ENCODE peak calls at places on chromosome 17, in nine cellular contexts. H, M, L, A, C, U, Y, Z and X are unnamed samples.

GRCh38 chr17:76696763-76697701 is 13.7 kb downstream of the MXRA7 start:
- DNase-seq in U (no peak), A (peak; percentile 84), H (peak; percentile 88), Y (no peak), Z (peak; percentile 65), M (no peak), L (no peak), C (no peak), X (no peak)

GRCh38 chr17:5526821-5527598 is 40.6 kb downstream of the MIS12 start:
- DNase-seq in U (peak; percentile 47), C (peak; percentile 89), Z (no peak), H (peak; percentile 97), Y (no peak), M (no peak), L (peak; percentile 12), A (peak; percentile 97), X (peak; percentile 96)

GRCh38 chr17:81234940-81235821 is 3.7 kb downstream of the TEPSIN start:
- DNase-seq in C (no peak), Z (no peak), M (no peak), Y (no peak), U (no peak), H (no peak), A (no peak), L (no peak), X (no peak)

GRCh38 chr17:66915204-66915611 is 49.3 kb upstream of the CACNG4 start:
- DNase-seq in L (peak; percentile 75), U (no peak), A (peak; percentile 42), H (peak; percentile 50), C (peak; percentile 91), Y (peak; percentile 71), M (no peak), Z (no peak), X (no peak)

GRCh38 chr17:41647940-41648410 is 23.6 kb upstream of the KRT17 start:
- DNase-seq in C (peak; percentile 87), U (peak; percentile 84), Z (peak; percentile 94), L (peak; percentile 88), M (peak; percentile 85), H (peak; percentile 82), Y (peak; percentile 97), A (peak; percentile 78), X (no peak)

GRCh38 chr17:78092794-78093324 is 35.7 kb downstream of the TMC6 start:
- DNase-seq in H (no peak), A (no peak), Z (no peak), C (no peak), L (no peak), M (no peak), U (no peak), Y (no peak), X (no peak)

GRCh38 chr17:82520041-82520910 is 744 bp downstream of the FOXK2 start:
- DNase-seq in A (peak; percentile 71), C (no peak), H (peak; percentile 45), M (no peak), L (no peak), Z (peak; percentile 68), U (no peak), Y (no peak), X (no peak)

GRCh38 chr17:67388986-67389385 is 11.9 kb downstream of the PITPNC1 start:
- DNase-seq in L (no peak), Z (no peak), A (no peak), Y (no peak), C (no peak), U (no peak), M (no peak), H (no peak), X (no peak)

GRCh38 chr17:16304832-16305231 is 48.4 kb downstream of the CENPV start:
- DNase-seq in H (no peak), Z (peak; percentile 10), M (no peak), Y (peak; percentile 67), C (no peak), L (no peak), U (no peak), A (peak; percentile 31), X (no peak)

GRCh38 chr17:62615503-62615902 is 12.0 kb upstream of the MRC2 start:
- DNase-seq in Z (no peak), L (no peak), C (no peak), H (no peak), Y (no peak), U (no peak), M (no peak), A (no peak), X (no peak)

GRCh38 chr17:49132699-49133364 is at the start of gene B4GALNT2:
- DNase-seq in H (peak; percentile 46), Y (peak; percentile 64), C (no peak), M (no peak), U (no peak), L (no peak), A (peak; percentile 30), Z (no peak), X (no peak)

GRCh38 chr17:59342681-59343127 is 11.2 kb downstream of the YPEL2 start:
- DNase-seq in C (no peak), Z (no peak), H (no peak), M (no peak), A (no peak), Y (no peak), U (no peak), L (no peak), X (no peak)

GRCh38 chr17:28384281-28385036 is 13.0 kb downstream of the SARM1 start:
- DNase-seq in M (no peak), Y (peak; percentile 75), C (no peak), A (peak; percentile 67), H (no peak), L (peak; percentile 71), Z (no peak), U (peak; percentile 52), X (no peak)

GRCh38 chr17:61551255-61551742 is 39.7 kb downstream of the NACA2 start:
- DNase-seq in Y (no peak), U (no peak), H (peak; percentile 30), M (no peak), L (no peak), C (peak; percentile 34), Z (no peak), A (peak; percentile 70), X (peak; percentile 25)

GRCh38 chr17:2892305-2892971 is 96.2 kb downstream of the RAP1GAP2 start:
- DNase-seq in Z (no peak), C (peak; percentile 90), H (peak; percentile 95), U (no peak), A (peak; percentile 94), L (no peak), M (no peak), Y (peak; percentile 35), X (peak; percentile 53)

GRCh38 chr17:57372156-57372555 is 115.8 kb downstream of the MSI2 start:
- DNase-seq in A (peak; percentile 9), C (peak; percentile 58), L (no peak), U (no peak), M (no peak), Z (no peak), H (peak; percentile 29), Y (no peak), X (no peak)

GRCh38 chr17:39018267-39019134 is 51.3 kb upstream of the FBXO47 start:
- DNase-seq in C (no peak), U (no peak), Z (no peak), Y (no peak), M (no peak), H (no peak), L (no peak), A (no peak), X (no peak)

GRCh38 chr17:35892091-35892637 is 12.0 kb upstream of the CCL5 start:
- DNase-seq in Y (no peak), C (no peak), L (no peak), M (no peak), A (no peak), Z (no peak), U (peak; percentile 63), H (peak; percentile 30), X (no peak)

GRCh38 chr17:38464723-38465419 is 36.6 kb downstream of the ARHGAP23 start:
- DNase-seq in C (peak; percentile 91), U (no peak), H (peak; percentile 91), A (peak; percentile 98), Z (peak; percentile 95), Y (no peak), L (peak; percentile 70), M (peak; percentile 87), X (no peak)

GRCh38 chr17:78683031-78683961 is 98.8 kb downstream of the CYTH1 start:
- DNase-seq in A (no peak), Y (peak; percentile 49), U (no peak), M (no peak), H (no peak), C (no peak), Z (no peak), L (no peak), X (no peak)

GRCh38 chr17:9880582-9880999 is 24.5 kb downstream of the RCVRN start:
- DNase-seq in Z (no peak), A (peak; percentile 66), M (no peak), C (peak; percentile 62), L (no peak), U (no peak), Y (no peak), H (peak; percentile 55), X (no peak)

GRCh38 chr17:68771867-68772515 is 170.8 kb upstream of the FAM20A start:
- DNase-seq in L (no peak), Z (no peak), U (no peak), A (peak; percentile 82), M (no peak), C (peak; percentile 45), Y (no peak), H (peak; percentile 41), X (peak; percentile 60)

GRCh38 chr17:76005263-76006149 is 4.9 kb downstream of the CDK3 start:
- DNase-seq in C (peak; percentile 86), U (peak; percentile 70), M (no peak), L (peak; percentile 72), A (peak; percentile 67), Y (peak; percentile 92), H (peak; percentile 67), Z (peak; percentile 91), X (no peak)

GRCh38 chr17:43442711-43443110 is 41.1 kb upstream of the DHX8 start:
- DNase-seq in U (no peak), M (no peak), Z (no peak), H (no peak), Y (no peak), C (no peak), A (peak; percentile 86), L (no peak), X (no peak)